ENCODE peak calls at places on chromosome 3, in seven cellular contexts. E is breast epithelium, F is left lung, M is thoracic aorta, S is small intestine, B is heart right ventricle, N is left ventricle myocardium inferior. V is an unnamed sample.

GRCh38 chr3:39466988-39467387 is 492 bp upstream of the MOBP start:
- DNase-seq in N (no peak), E (no peak), S (no peak), M (no peak), F (no peak), B (no peak), V (no peak)

GRCh38 chr3:2452249-2452648 is 353.6 kb downstream of the CNTN4 start:
- DNase-seq in B (no peak), M (no peak), S (no peak), F (no peak), E (no peak), N (no peak), V (no peak)

GRCh38 chr3:49412632-49413337 is 562 bp downstream of the TCTA start:
- DNase-seq in B (no peak), S (no peak), E (no peak), F (no peak), M (no peak), N (no peak), V (no peak)

GRCh38 chr3:46742992-46743391 is 25.3 kb upstream of the PRSS50 start:
- DNase-seq in E (no peak), N (no peak), F (no peak), S (no peak), M (no peak), B (no peak), V (no peak)

GRCh38 chr3:50639055-50639494 is 22.1 kb downstream of the MAPKAPK3 start:
- DNase-seq in M (no peak), F (no peak), S (no peak), E (no peak), N (no peak), B (no peak), V (no peak)

GRCh38 chr3:155418426-155418825 is 124.9 kb upstream of the STRIT1 start:
- DNase-seq in N (peak; percentile 40), F (no peak), M (no peak), S (no peak), E (no peak), B (peak; percentile 7), V (peak; percentile 36)

GRCh38 chr3:140629351-140630137 is 48.3 kb upstream of the TRIM42 start:
- DNase-seq in F (no peak), E (no peak), M (no peak), B (no peak), N (no peak), S (no peak), V (peak; percentile 47)

GRCh38 chr3:33941804-33942203 is 143.4 kb downstream of the PDCD6IP start:
- DNase-seq in E (no peak), B (no peak), M (no peak), N (no peak), F (no peak), S (no peak), V (no peak)

GRCh38 chr3:128275316-128276150 is 122.3 kb downstream of the EEFSEC start:
- DNase-seq in N (no peak), M (no peak), F (no peak), B (no peak), E (no peak), S (no peak), V (no peak)

GRCh38 chr3:59818033-59818936 is 768.5 kb upstream of the CFAP20DC start:
- DNase-seq in B (peak; percentile 78), S (peak; percentile 19), N (peak; percentile 87), M (peak; percentile 60), F (peak; percentile 65), E (peak; percentile 75), V (peak; percentile 52)

GRCh38 chr3:188177721-188178120 is 23.8 kb downstream of the LPP start:
- DNase-seq in B (no peak), E (no peak), F (no peak), M (no peak), S (no peak), N (no peak), V (no peak)

GRCh38 chr3:100023150-100023549 is 91.2 kb downstream of the FILIP1L start:
- DNase-seq in N (no peak), S (no peak), F (no peak), E (no peak), B (no peak), M (no peak), V (no peak)

GRCh38 chr3:2615080-2615479 is 495.1 kb downstream of the IL5RA start:
- DNase-seq in E (no peak), M (no peak), B (no peak), N (no peak), F (no peak), S (no peak), V (no peak)

GRCh38 chr3:128329491-128330300 is 137.0 kb downstream of the DNAJB8 start:
- DNase-seq in B (no peak), E (no peak), N (no peak), S (no peak), F (peak; percentile 14), M (no peak), V (no peak)

GRCh38 chr3:140378571-140379340 is 299.1 kb upstream of the TRIM42 start:
- DNase-seq in E (no peak), B (no peak), N (no peak), F (no peak), S (no peak), M (no peak), V (no peak)

GRCh38 chr3:158668506-158668905 is 3.9 kb downstream of the LXN start:
- DNase-seq in N (no peak), M (no peak), S (no peak), E (no peak), B (no peak), F (no peak), V (no peak)

GRCh38 chr3:193688845-193689714 is 96.1 kb downstream of the OPA1 start:
- DNase-seq in E (no peak), M (no peak), N (no peak), B (no peak), F (no peak), S (peak; percentile 69), V (no peak)

GRCh38 chr3:127722104-127722784 is 49.5 kb downstream of the ABTB1 start:
- DNase-seq in E (no peak), S (no peak), M (no peak), F (no peak), N (no peak), B (no peak), V (no peak)

GRCh38 chr3:61532739-61533500 is 28.5 kb upstream of the PTPRG start:
- DNase-seq in E (no peak), M (no peak), B (no peak), F (no peak), S (no peak), N (no peak), V (no peak)

GRCh38 chr3:187878776-187879524 is 133.7 kb upstream of the BCL6 start:
- DNase-seq in S (no peak), E (no peak), N (no peak), M (no peak), F (no peak), B (no peak), V (no peak)

GRCh38 chr3:153182491-153182890 is 20.5 kb downstream of the RAP2B start:
- DNase-seq in E (no peak), N (no peak), S (no peak), F (no peak), B (no peak), M (no peak), V (no peak)

GRCh38 chr3:52742418-52743041 is 28.2 kb downstream of the NEK4 start:
- DNase-seq in B (no peak), S (peak; percentile 40), M (no peak), E (no peak), F (no peak), N (no peak), V (peak; percentile 36)

GRCh38 chr3:56683122-56683817 is at the start of gene TASOR:
- DNase-seq in S (peak; percentile 83), B (peak; percentile 80), E (peak; percentile 77), F (peak; percentile 86), N (peak; percentile 86), M (peak; percentile 23), V (peak; percentile 92)

GRCh38 chr3:18396428-18396827 is 28.7 kb downstream of the SATB1 start:
- DNase-seq in S (no peak), E (no peak), B (no peak), F (no peak), N (no peak), M (no peak), V (no peak)

GRCh38 chr3:18394384-18394995 is 30.6 kb downstream of the SATB1 start:
- DNase-seq in M (no peak), E (no peak), B (no peak), N (no peak), F (no peak), S (no peak), V (no peak)

GRCh38 chr3:18390024-18390660 is 35.0 kb downstream of the SATB1 start:
- DNase-seq in B (no peak), M (no peak), F (no peak), S (no peak), N (no peak), E (no peak), V (no peak)

GRCh38 chr3:18389108-18389733 is 35.9 kb downstream of the SATB1 start:
- DNase-seq in N (no peak), M (no peak), F (no peak), B (no peak), E (no peak), S (peak; percentile 40), V (peak; percentile 46)

DNA sequence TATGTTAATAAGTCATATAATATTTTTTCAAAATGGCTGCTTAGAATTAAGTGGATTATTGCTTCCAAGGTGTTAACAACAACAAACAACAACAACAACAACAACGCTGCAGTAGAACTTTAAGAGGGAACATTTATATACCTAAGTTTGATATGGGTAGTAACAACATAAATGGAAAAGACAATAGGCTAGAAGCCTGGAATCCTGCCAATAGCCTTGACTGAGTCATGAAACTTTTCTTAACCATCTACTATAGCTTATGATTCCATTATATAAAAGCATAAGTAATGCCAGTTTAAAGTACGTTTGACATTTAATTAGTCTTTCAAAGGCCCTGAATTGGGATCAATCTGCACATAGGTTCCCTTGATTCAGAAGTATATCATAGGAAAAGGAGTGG is 31.2 kb downstream of the SATB1 start:
- DNase-seq in S (no peak), F (no peak), N (no peak), E (no peak), M (no peak), B (no peak), V (no peak)
- H3K4me1 ChIP-seq in S (no peaks in the 10 kb centered on the region), F (no peaks in the 10 kb centered on the region), N (peaks cover 8% of the 10 kb centered on the region), E (no peaks in the 10 kb centered on the region), M (no peaks in the 10 kb centered on the region), B (no peaks in the 10 kb centered on the region), V (no peaks in the 10 kb centered on the region)

GRCh38 chr3:31993843-31994242 is 12.3 kb downstream of the ZNF860 start:
- DNase-seq in M (no peak), E (no peak), F (no peak), N (no peak), B (no peak), S (no peak), V (no peak)
- H3K9me3 ChIP-seq in M (peaks cover 26% of the 10 kb centered on the region), E (peaks cover 24% of the 10 kb centered on the region), F (peaks cover 39% of the 10 kb centered on the region), N (peaks cover 50% of the 10 kb centered on the region), B (peaks cover 7% of the 10 kb centered on the region), S (no peaks in the 10 kb centered on the region), V (peaks cover 3% of the 10 kb centered on the region)

DNA sequence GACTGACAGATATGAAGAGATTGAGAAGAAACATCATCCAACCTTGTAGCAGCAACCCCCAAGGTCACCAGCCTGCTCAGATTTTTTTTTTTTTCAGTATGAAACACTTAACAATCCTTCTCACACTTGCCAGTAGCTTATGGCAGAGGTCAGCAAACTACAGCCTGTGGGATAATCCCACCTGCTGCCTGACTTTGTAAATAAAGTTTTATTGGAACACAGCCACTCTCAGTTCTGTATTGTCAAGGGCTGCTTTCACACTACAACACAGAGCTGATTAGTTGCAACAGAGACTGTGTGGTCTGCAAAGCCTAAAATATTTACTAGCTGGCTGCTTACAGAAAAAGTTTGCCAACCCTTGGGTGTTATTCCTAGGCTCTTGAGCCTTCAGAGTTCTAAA is 246.3 kb downstream of the SHQ1 start:
- DNase-seq in S (no peak), N (no peak), B (no peak), M (no peak), E (no peak), F (no peak), V (no peak)
- H3K4me1 ChIP-seq in S (no peaks in the 10 kb centered on the region), N (peaks cover 6% of the 10 kb centered on the region), B (no peaks in the 10 kb centered on the region), M (peaks cover 5% of the 10 kb centered on the region), E (no peaks in the 10 kb centered on the region), F (no peaks in the 10 kb centered on the region), V (no peaks in the 10 kb centered on the region)

GRCh38 chr3:75042941-75043340 is 428.5 kb upstream of the CNTN3 start:
- DNase-seq in N (no peak), E (no peak), F (no peak), B (no peak), M (no peak), S (no peak), V (no peak)
- H3K9me3 ChIP-seq in N (peaks cover 28% of the 10 kb centered on the region), E (peaks cover 23% of the 10 kb centered on the region), F (peaks cover 28% of the 10 kb centered on the region), B (no peaks in the 10 kb centered on the region), M (no peaks in the 10 kb centered on the region), S (no peaks in the 10 kb centered on the region), V (no peaks in the 10 kb centered on the region)